ENCODE peak calls at places on chromosomes 12 and 14, in ten cellular contexts. M is cardiac muscle cell, F is PC-9, A is fibroblast of pulmonary artery, P is lung, I is psoas muscle, Q is AG10803, S is sigmoid colon, G is H1, J is GM12865. C is an unnamed sample.

GRCh38 chr12:67161322-67161918 is 107.7 kb upstream of the CAND1 start:
- DNase-seq in M (peak; percentile 28), F (no peak), A (peak; percentile 50), P (peak; percentile 37), I (no peak), Q (peak; percentile 44), S (no peak), G (peak; percentile 61), J (peak; percentile 65), C (peak; percentile 27)

GRCh38 chr12:75660107-75660530 is 148.7 kb upstream of the KRR1 start:
- DNase-seq in M (no peak), F (no peak), A (peak; percentile 60), P (no peak), I (no peak), Q (peak; percentile 56), S (no peak), G (no peak), J (no peak), C (peak; percentile 91)

GRCh38 chr12:118874698-118875548 is 106.4 kb upstream of the SRRM4 start:
- DNase-seq in M (peak; percentile 59), F (no peak), A (no peak), P (no peak), I (no peak), Q (no peak), S (no peak), G (peak; percentile 57), J (no peak), C (no peak)

GRCh38 chr14:68687746-68688145 is 105.1 kb downstream of the ZFP36L1 start:
- DNase-seq in M (no peak), F (peak; percentile 93), A (peak; percentile 56), P (no peak), I (no peak), Q (peak; percentile 98), S (peak; percentile 28), G (no peak), J (no peak), C (peak; percentile 93)

GRCh38 chr12:88163371-88163770 is 21.3 kb downstream of the TMTC3 start:
- DNase-seq in M (no peak), F (no peak), A (no peak), P (no peak), I (no peak), Q (peak; percentile 31), S (no peak), G (no peak), J (no peak), C (no peak)

GRCh38 chr12:79302171-79302841 is 388.5 kb downstream of the PAWR start:
- DNase-seq in M (no peak), F (no peak), A (no peak), P (no peak), I (no peak), Q (no peak), S (no peak), G (no peak), J (no peak), C (no peak)

GRCh38 chr14:21081521-21082184 is 11.5 kb downstream of the ARHGEF40 start:
- DNase-seq in M (no peak), F (no peak), A (no peak), P (no peak), I (no peak), Q (no peak), S (no peak), G (no peak), J (no peak), C (no peak)

GRCh38 chr14:100578552-100578951 is 8.7 kb downstream of the BEGAIN start:
- DNase-seq in M (no peak), F (no peak), A (peak; percentile 17), P (no peak), I (no peak), Q (peak; percentile 8), S (no peak), G (no peak), J (no peak), C (no peak)

GRCh38 chr12:93441111-93441616 is 583 bp downstream of the UBE2N start:
- DNase-seq in M (peak; percentile 46), F (peak; percentile 37), A (no peak), P (no peak), I (peak; percentile 54), Q (no peak), S (no peak), G (no peak), J (peak; percentile 51), C (peak; percentile 9)

GRCh38 chr12:128823216-128823915 is 392 bp downstream of the SLC15A4 start:
- DNase-seq in M (peak; percentile 54), F (peak; percentile 49), A (no peak), P (peak; percentile 41), I (no peak), Q (peak; percentile 17), S (no peak), G (peak; percentile 70), J (peak; percentile 59), C (no peak)

GRCh38 chr12:52612431-52613290 is 5.7 kb downstream of the KRT73 start:
- DNase-seq in M (no peak), F (no peak), A (no peak), P (no peak), I (no peak), Q (no peak), S (no peak), G (no peak), J (no peak), C (no peak)

GRCh38 chr12:69548687-69549086 is 36.6 kb upstream of the CCT2 start:
- DNase-seq in M (no peak), F (no peak), A (no peak), P (no peak), I (no peak), Q (no peak), S (no peak), G (no peak), J (no peak), C (no peak)

GRCh38 chr12:130087222-130087621 is 75.0 kb upstream of the FZD10 start:
- DNase-seq in M (no peak), F (no peak), A (no peak), P (no peak), I (no peak), Q (no peak), S (no peak), G (no peak), J (no peak), C (no peak)

DNA sequence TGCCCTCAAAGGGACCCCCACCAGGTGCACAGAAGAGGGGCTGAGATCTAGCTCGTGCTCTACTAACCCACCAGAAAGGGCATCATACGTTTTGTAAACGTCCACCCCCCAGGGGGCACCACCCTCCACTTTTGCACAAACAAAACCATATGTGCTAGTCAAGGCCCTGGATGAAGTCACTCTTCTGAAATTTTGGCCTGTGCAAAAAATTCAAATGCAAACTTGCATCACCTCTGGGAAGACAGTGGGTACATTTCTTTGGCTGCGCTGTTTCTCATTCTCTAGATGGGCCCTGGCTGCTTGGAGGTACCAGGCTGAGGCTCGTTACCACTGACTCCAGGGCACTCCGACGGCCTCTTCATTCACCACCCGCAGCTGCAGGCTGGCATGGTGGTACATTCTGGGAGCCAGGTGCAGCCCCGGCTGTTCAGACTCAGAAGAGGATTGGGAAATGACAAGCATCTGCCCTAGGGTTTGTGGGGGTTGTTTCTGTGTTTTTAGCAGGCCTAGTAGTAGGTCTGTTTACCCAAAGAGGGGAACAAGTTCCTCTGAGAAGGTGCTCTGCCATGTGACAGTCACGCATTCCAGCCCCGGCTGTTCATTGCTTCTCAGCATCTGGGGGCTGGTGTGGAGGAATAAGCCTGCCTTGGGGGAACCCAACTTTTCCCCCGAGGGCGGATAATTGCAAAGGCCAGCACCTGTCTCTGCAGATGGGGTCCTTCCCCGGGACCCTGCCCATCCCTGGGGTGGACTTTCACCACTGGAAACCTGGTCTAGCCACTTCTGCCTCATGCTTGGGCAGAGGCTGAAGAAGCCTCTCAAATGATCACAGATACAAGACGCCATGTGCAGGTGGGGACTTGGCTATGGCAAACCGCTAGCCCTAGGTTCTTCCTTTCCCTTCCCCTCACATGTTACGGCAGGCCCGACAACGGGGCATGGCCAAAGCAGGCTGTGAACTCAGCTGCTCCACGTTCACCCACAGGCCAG is 147.6 kb downstream of the DPF3 start:
- DNase-seq in M (no peak), F (no peak), A (peak; percentile 72), P (peak; percentile 24), I (peak; percentile 50), Q (peak; percentile 89), S (no peak), G (peak; percentile 33), J (peak; percentile 10), C (peak; percentile 77)
- TF ChIP-seq CTCF in M (peak; percentile 3), F (no peak), A (peak; percentile 24), P (no peak), I (no peak), Q (peak; percentile 56), S (no peak), G (no peak), J (no peak), C (peak; percentile 25)

GRCh38 chr14:90382491-90383125 is 14.2 kb upstream of the CALM1 start:
- DNase-seq in M (peak; percentile 75), F (peak; percentile 19), A (peak; percentile 85), P (peak; percentile 69), I (peak; percentile 74), Q (peak; percentile 87), S (peak; percentile 94), G (no peak), J (peak; percentile 68), C (peak; percentile 85)
- H3K4me3 ChIP-seq in M (peak overlapping the region; percentile 40), F (peak overlapping the region; percentile 92), A (peak overlapping the region; percentile 64), P (peak overlapping the region; percentile 62), I (peak overlapping the region; percentile 76), Q (peak overlapping the region; percentile 81), S (peak overlapping the region; percentile 64), G (peak overlapping the region; percentile 78), J (peak overlapping the region; percentile 65), C (peak overlapping the region; percentile 62)

GRCh38 chr14:75577724-75578098 is 709 bp upstream of the FLVCR2 start:
- DNase-seq in M (peak; percentile 88), F (peak; percentile 93), A (peak; percentile 91), P (peak; percentile 88), I (peak; percentile 88), Q (peak; percentile 70), S (peak; percentile 92), G (peak; percentile 85), J (peak; percentile 88), C (peak; percentile 85)

GRCh38 chr14:75578099-75578785 is at the start of gene FLVCR2:
- DNase-seq in M (peak; percentile 86), F (peak; percentile 92), A (peak; percentile 75), P (peak; percentile 84), I (peak; percentile 88), Q (peak; percentile 43), S (peak; percentile 91), G (peak; percentile 75), J (peak; percentile 60), C (peak; percentile 73)

GRCh38 chr14:75577090-75577489 is 1.3 kb upstream of the FLVCR2 start:
- DNase-seq in M (no peak), F (no peak), A (no peak), P (no peak), I (no peak), Q (no peak), S (peak; percentile 20), G (no peak), J (peak; percentile 44), C (no peak)

GRCh38 chr14:75579882-75580281 is 1.5 kb downstream of the FLVCR2 start:
- DNase-seq in M (no peak), F (no peak), A (peak; percentile 8), P (no peak), I (no peak), Q (no peak), S (peak; percentile 37), G (no peak), J (no peak), C (no peak)

GRCh38 chr14:75578786-75579781 is 664 bp downstream of the FLVCR2 start:
- DNase-seq in M (no peak), F (no peak), A (peak; percentile 50), P (no peak), I (peak; percentile 18), Q (peak; percentile 24), S (peak; percentile 68), G (no peak), J (no peak), C (no peak)
- TF ChIP-seq CTCF in M (peak; percentile 16), F (peak; percentile 66), A (peak; percentile 13), P (no peak), I (peak; percentile 19), Q (no peak), S (no peak), G (peak; percentile 30), J (no peak), C (peak; percentile 40)

GRCh38 chr14:52802597-52802996 is 11.2 kb upstream of the GNPNAT1 start:
- DNase-seq in M (no peak), F (no peak), A (no peak), P (no peak), I (no peak), Q (peak; percentile 55), S (no peak), G (no peak), J (no peak), C (peak; percentile 56)
- H3K4me3 ChIP-seq in M (no peak overlapping the region), F (no peak overlapping the region), A (no peak overlapping the region), P (no peak overlapping the region), I (no peak overlapping the region), Q (no peak overlapping the region), S (no peak overlapping the region), G (no peak overlapping the region), J (no peak overlapping the region), C (no peak overlapping the region)

C was measured in astrocyte of the spinal cord.